ENCODE peak calls at places on chromosome 22, in ten cellular contexts. O, F, K, V, P, U, A, M, I and G are unnamed samples. For H3K4me1, the result is how much of the 10 kb centered on the place peaks cover.

GRCh38 chr22:28229566-28230483 is 310.8 kb upstream of the PITPNB start:
- DNase-seq in O (no peak), F (no peak), K (no peak), V (no peak), P (no peak), U (peak), A (no peak), M (no peak), I (no peak), G (no peak)

GRCh38 chr22:21975273-21975672 is 7.3 kb downstream of the TOP3B start:
- DNase-seq in O (no peak), F (no peak), K (no peak), V (no peak), P (no peak), U (no peak), A (no peak), M (no peak), I (no peak), G (no peak)

GRCh38 chr22:43088979-43089717 is at the start of gene TTLL1:
- DNase-seq in O (peak), F (peak), K (peak), V (peak), P (peak), U (peak), A (peak), M (peak), I (peak), G (peak)

GRCh38 chr22:47128216-47129215 is 366.1 kb downstream of the TBC1D22A start:
- DNase-seq in O (peak), F (no peak), K (peak), V (no peak), P (peak), U (no peak), A (no peak), M (no peak), I (no peak), G (no peak)

GRCh38 chr22:30400159-30400558 is 3.3 kb downstream of the SEC14L2 start:
- DNase-seq in O (no peak), F (no peak), K (no peak), V (no peak), P (no peak), U (no peak), A (no peak), M (no peak), I (no peak), G (no peak)

GRCh38 chr22:30201970-30202369 is 44.6 kb downstream of the LIF start:
- DNase-seq in O (no peak), F (no peak), K (no peak), V (no peak), P (no peak), U (peak), A (no peak), M (no peak), I (no peak), G (no peak)

GRCh38 chr22:30266445-30267381 is at the start of gene OSM:
- DNase-seq in O (peak), F (peak), K (peak), V (no peak), P (no peak), U (no peak), A (no peak), M (no peak), I (no peak), G (no peak)

GRCh38 chr22:28910575-28911278 is 27.4 kb downstream of the ZNRF3 start:
- DNase-seq in O (no peak), F (peak), K (no peak), V (no peak), P (no peak), U (no peak), A (no peak), M (no peak), I (no peak), G (no peak)

GRCh38 chr22:44711701-44712100 is 9.7 kb downstream of the PRR5 start:
- DNase-seq in O (no peak), F (no peak), K (no peak), V (no peak), P (no peak), U (no peak), A (no peak), M (no peak), I (no peak), G (peak)

GRCh38 chr22:44389181-44389580 is 76.4 kb upstream of the SHISAL1 start:
- DNase-seq in O (no peak), F (peak), K (peak), V (no peak), P (no peak), U (no peak), A (no peak), M (no peak), I (no peak), G (no peak)

GRCh38 chr22:40332319-40332781 is 13.9 kb upstream of the ADSL start:
- DNase-seq in O (no peak), F (no peak), K (no peak), V (no peak), P (no peak), U (peak), A (no peak), M (no peak), I (no peak), G (no peak)

GRCh38 chr22:23533328-23533762 is 46.7 kb downstream of the IGLL1 start:
- DNase-seq in O (no peak), F (peak), K (no peak), V (peak), P (no peak), U (no peak), A (no peak), M (peak), I (no peak), G (peak)

GRCh38 chr22:40328551-40328950 is 17.7 kb upstream of the ADSL start:
- DNase-seq in O (no peak), F (no peak), K (no peak), V (no peak), P (no peak), U (no peak), A (no peak), M (no peak), I (no peak), G (no peak)

GRCh38 chr22:48823941-48824340 is 1003.7 kb downstream of the BRD1 start:
- DNase-seq in O (no peak), F (no peak), K (no peak), V (no peak), P (no peak), U (no peak), A (no peak), M (no peak), I (no peak), G (no peak)

GRCh38 chr22:22036588-22036987 is 54.0 kb upstream of the TOP3B start:
- DNase-seq in O (no peak), F (no peak), K (no peak), V (no peak), P (no peak), U (no peak), A (no peak), M (no peak), I (no peak), G (no peak)

GRCh38 chr22:29584975-29585374 is 4.1 kb upstream of the NIPSNAP1 start:
- DNase-seq in O (no peak), F (no peak), K (no peak), V (no peak), P (no peak), U (no peak), A (no peak), M (no peak), I (no peak), G (no peak)

GRCh38 chr22:31134688-31135087 is 5.6 kb downstream of the PLA2G3 start:
- DNase-seq in O (no peak), F (no peak), K (no peak), V (no peak), P (no peak), U (no peak), A (no peak), M (no peak), I (no peak), G (no peak)

GRCh38 chr22:25666308-25666707 is 75.7 kb upstream of the MYO18B start:
- DNase-seq in O (peak), F (peak), K (peak), V (peak), P (peak), U (peak), A (no peak), M (peak), I (no peak), G (peak)

GRCh38 chr22:17086301-17086700 is 1.5 kb downstream of the IL17RA start:
- DNase-seq in O (no peak), F (peak), K (no peak), V (no peak), P (no peak), U (no peak), A (no peak), M (no peak), I (no peak), G (no peak)

GRCh38 chr22:43992331-43992821 is 31.7 kb upstream of the PARVB start:
- DNase-seq in O (no peak), F (peak), K (no peak), V (no peak), P (no peak), U (peak), A (no peak), M (no peak), I (no peak), G (peak)

GRCh38 chr22:17770180-17771077 is 3.8 kb downstream of the BID start:
- DNase-seq in O (no peak), F (no peak), K (peak), V (no peak), P (peak), U (no peak), A (no peak), M (no peak), I (no peak), G (no peak)

GRCh38 chr22:32584650-32585049 is 110.0 kb downstream of the FBXO7 start:
- DNase-seq in O (no peak), F (peak), K (no peak), V (no peak), P (no peak), U (peak), A (no peak), M (no peak), I (no peak), G (no peak)

GRCh38 chr22:47547881-47548630 is 785.6 kb downstream of the TBC1D22A start:
- DNase-seq in O (no peak), F (no peak), K (no peak), V (no peak), P (no peak), U (no peak), A (no peak), M (no peak), I (no peak), G (no peak)

GRCh38 chr22:21594865-21595452 is 27.4 kb downstream of the UBE2L3 start:
- DNase-seq in O (no peak), F (no peak), K (no peak), V (no peak), P (no peak), U (no peak), A (no peak), M (no peak), I (no peak), G (no peak)

GRCh38 chr22:27212081-27212480 is 554.7 kb downstream of the MIAT start:
- DNase-seq in O (no peak), F (no peak), K (no peak), V (no peak), P (no peak), U (no peak), A (no peak), M (no peak), I (no peak), G (no peak)

GRCh38 chr22:38414009-38414395 is 41.0 kb downstream of the KCNJ4 start:
- DNase-seq in O (no peak), F (peak), K (no peak), V (peak), P (no peak), U (no peak), A (no peak), M (no peak), I (no peak), G (no peak)

GRCh38 chr22:38415046-38415445 is 40.0 kb downstream of the KCNJ4 start:
- DNase-seq in O (no peak), F (peak), K (peak), V (peak), P (no peak), U (no peak), A (no peak), M (no peak), I (no peak), G (no peak)

GRCh38 chr22:38413085-38414008 is 41.7 kb downstream of the KCNJ4 start:
- DNase-seq in O (peak), F (peak), K (no peak), V (peak), P (peak), U (no peak), A (no peak), M (no peak), I (no peak), G (no peak)

GRCh38 chr22:38411016-38411415 is 44.0 kb downstream of the KCNJ4 start:
- DNase-seq in O (no peak), F (peak), K (no peak), V (no peak), P (no peak), U (no peak), A (no peak), M (no peak), I (no peak), G (no peak)

GRCh38 chr22:38412435-38413084 is 42.4 kb downstream of the KCNJ4 start:
- DNase-seq in O (no peak), F (peak), K (no peak), V (no peak), P (peak), U (no peak), A (no peak), M (peak), I (no peak), G (peak)
- TF ChIP-seq CTCF in O (peak), F (peak), K (peak), V (peak), P (peak), U (peak), A (peak), M (peak), I (peak), G (peak)

DNA sequence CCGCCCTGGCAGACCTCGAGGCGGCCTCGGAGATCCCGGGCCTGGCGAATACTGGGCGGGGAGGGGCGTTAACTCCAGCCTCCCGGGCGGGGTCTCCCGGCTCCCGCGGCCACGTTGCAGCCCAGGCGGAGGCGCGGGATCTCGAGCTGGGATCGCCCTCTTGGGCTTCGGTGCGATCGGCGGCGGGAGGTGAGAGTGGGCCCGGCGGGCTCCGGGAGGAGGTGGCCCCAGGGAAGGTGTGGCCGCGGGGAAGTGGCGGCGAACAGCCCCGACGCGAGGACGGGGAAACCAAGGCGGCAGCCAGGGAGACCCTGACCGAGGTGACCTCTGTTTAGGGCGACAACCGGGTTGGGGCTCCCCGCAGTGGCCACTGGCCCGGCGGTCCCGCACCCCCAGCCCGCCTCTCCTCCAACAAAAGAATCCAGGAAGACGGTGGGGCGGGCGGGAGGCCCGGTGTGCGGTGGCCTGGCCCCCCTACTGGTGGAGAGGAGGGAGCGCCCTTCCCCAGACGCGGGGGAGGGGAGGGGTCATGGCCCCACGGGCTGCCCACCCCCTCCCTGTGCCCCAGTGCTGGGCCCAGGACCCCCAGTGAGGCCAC is at the start of gene PHETA2:
- DNase-seq in O (peak), F (no peak), K (peak), V (peak), P (peak), U (peak), A (no peak), M (peak), I (no peak), G (no peak)
- H3K4me1 ChIP-seq in O (half or more), F (half or more), K (half or more), V (under half), P (half or more), U (under half), A (under half), M (under half), I (under half), G (under half)

GRCh38 chr22:36175892-36176291 is 15.3 kb upstream of the APOL3 start:
- DNase-seq in O (no peak), F (no peak), K (no peak), V (no peak), P (no peak), U (no peak), A (no peak), M (peak), I (no peak), G (no peak)
- TF ChIP-seq CTCF in O (no peak), F (no peak), K (no peak), V (no peak), P (no peak), U (no peak), A (no peak), M (no peak), I (peak), G (peak)

GRCh38 chr22:46111645-46112306 is 38.5 kb upstream of the PPARA start:
- DNase-seq in O (no peak), F (no peak), K (peak), V (no peak), P (peak), U (no peak), A (no peak), M (peak), I (no peak), G (peak)
- H3K4me1 ChIP-seq in O (half or more), F (half or more), K (half or more), V (half or more), P (half or more), U (half or more), A (half or more), M (under half), I (half or more), G (half or more)

DNA sequence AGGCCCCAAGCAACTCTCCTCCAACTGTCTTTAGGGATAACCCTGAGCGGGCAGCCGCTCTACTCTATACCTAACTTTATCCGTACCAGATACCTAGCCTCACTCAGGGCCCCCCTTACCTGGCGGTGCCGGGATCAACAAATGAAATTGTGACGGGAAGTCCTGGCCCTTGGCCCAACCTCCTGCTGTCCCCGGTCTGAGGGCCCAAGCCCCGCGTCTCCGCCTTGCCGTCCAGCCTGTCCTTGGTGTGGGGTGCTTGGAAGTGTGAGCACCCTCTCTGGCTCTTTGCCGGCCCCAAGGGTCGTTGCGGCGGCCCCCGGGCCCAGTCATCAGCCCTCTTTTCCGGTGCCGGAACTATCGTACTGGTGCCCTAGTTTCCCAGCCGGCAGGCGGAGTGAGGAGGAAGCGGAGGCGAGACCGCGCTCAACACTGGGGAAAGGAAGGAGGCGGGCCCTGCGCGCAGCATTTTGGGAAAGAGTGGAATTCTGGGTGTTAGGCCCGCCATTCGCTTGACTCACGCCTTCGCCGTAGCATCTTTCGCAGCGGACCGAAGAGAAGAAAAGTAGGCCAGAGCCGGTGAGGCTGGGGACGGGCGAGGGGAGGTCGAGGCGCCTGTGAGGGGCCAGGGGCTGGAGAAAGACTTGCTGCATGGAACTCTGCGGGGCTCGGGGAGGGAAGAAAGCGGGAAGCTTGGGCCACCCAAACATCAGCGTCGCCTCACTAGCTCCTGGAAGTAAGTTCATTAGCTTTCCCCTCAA is at the start of gene SNRPD3:
- DNase-seq in O (peak), F (peak), K (peak), V (peak), P (peak), U (peak), A (peak), M (peak), I (peak), G (peak)
- TF ChIP-seq CTCF in O (peak), F (no peak), K (no peak), V (peak), P (peak), U (no peak), A (peak), M (no peak), I (no peak), G (peak)

GRCh38 chr22:20051927-20052308 is 28.1 kb upstream of the DGCR8 start:
- DNase-seq in O (no peak), F (no peak), K (no peak), V (no peak), P (no peak), U (no peak), A (no peak), M (no peak), I (no peak), G (no peak)
- H3K4me1 ChIP-seq in O (under half), F (under half), K (under half), V (under half), P (under half), U (under half), A (under half), M (under half), I (under half), G (under half)

GRCh38 chr22:33923660-33924246 is 3.5 kb upstream of the LARGE1 start:
- DNase-seq in O (no peak), F (peak), K (no peak), V (peak), P (peak), U (peak), A (peak), M (peak), I (peak), G (peak)
- TF ChIP-seq CTCF in O (peak), F (peak), K (peak), V (peak), P (peak), U (peak), A (peak), M (peak), I (peak), G (peak)

GRCh38 chr22:50267591-50268390 is 2.4 kb downstream of the MAPK11 start:
- DNase-seq in O (peak), F (peak), K (peak), V (peak), P (peak), U (peak), A (peak), M (peak), I (no peak), G (no peak)
- H3K4me1 ChIP-seq in O (half or more), F (half or more), K (half or more), V (under half), P (under half), U (under half), A (under half), M (under half), I (under half), G (under half)

GRCh38 chr22:19832476-19833108 is 22.1 kb downstream of the GNB1L start:
- DNase-seq in O (no peak), F (no peak), K (no peak), V (no peak), P (peak), U (no peak), A (no peak), M (no peak), I (no peak), G (no peak)
- TF ChIP-seq CTCF in O (no peak), F (no peak), K (no peak), V (no peak), P (no peak), U (no peak), A (no peak), M (no peak), I (no peak), G (no peak)